ENCODE peak calls at places on chromosome 5, in ten cellular contexts. U is GM12891; L is GM23248; W is kidney tubule cell; A is fibroblast of lung; Q is Calu3; R is activated CD8-positive, alpha-beta T cell treated with anti-CD3 and anti-CD28 coated beads for 36 hours; I is EL; D is mesothelial cell of epicardium; Y is SK-MEL-5. O is an unnamed sample.

GRCh38 chr5:126871441-126871840 is 94.5 kb downstream of the LMNB1 start:
- DNase-seq in U (no peak), L (peak; percentile 40), W (no peak), A (no peak), Q (no peak), R (no peak), I (no peak), D (no peak), Y (no peak), O (no peak)

GRCh38 chr5:134526483-134527155 is 1.1 kb downstream of the JADE2 start:
- DNase-seq in U (peak; percentile 66), L (peak; percentile 88), W (peak; percentile 76), A (peak; percentile 37), Q (peak; percentile 90), R (peak; percentile 93), I (peak; percentile 36), D (peak; percentile 58), Y (no peak), O (peak; percentile 69)

GRCh38 chr5:23139338-23140171 is 286.4 kb upstream of the CDH12 start:
- DNase-seq in U (no peak), L (peak; percentile 18), W (peak; percentile 23), A (no peak), Q (no peak), R (no peak), I (no peak), D (no peak), Y (peak; percentile 70), O (no peak)

GRCh38 chr5:129172561-129172960 is 78.0 kb downstream of the ISOC1 start:
- DNase-seq in U (no peak), L (peak; percentile 0), W (peak; percentile 6), A (no peak), Q (peak; percentile 5), R (no peak), I (no peak), D (no peak), Y (peak; percentile 22), O (no peak)

GRCh38 chr5:9573796-9574195 is 27.9 kb upstream of the SEMA5A start:
- DNase-seq in U (no peak), L (no peak), W (no peak), A (no peak), Q (no peak), R (no peak), I (no peak), D (no peak), Y (peak; percentile 42), O (no peak)

GRCh38 chr5:670396-671270 is 22.5 kb downstream of the TPPP start:
- DNase-seq in U (no peak), L (no peak), W (no peak), A (no peak), Q (no peak), R (no peak), I (no peak), D (no peak), Y (no peak), O (no peak)

GRCh38 chr5:142808778-142809606 is 38.8 kb downstream of the ARHGAP26 start:
- DNase-seq in U (no peak), L (no peak), W (no peak), A (no peak), Q (no peak), R (no peak), I (no peak), D (no peak), Y (no peak), O (no peak)

GRCh38 chr5:109656829-109657228 is 32.9 kb upstream of the MAN2A1 start:
- DNase-seq in U (no peak), L (peak; percentile 97), W (peak; percentile 86), A (peak; percentile 96), Q (no peak), R (peak; percentile 52), I (peak; percentile 89), D (no peak), Y (peak; percentile 9), O (peak; percentile 30)

GRCh38 chr5:152285764-152286163 is 119.3 kb downstream of the NMUR2 start:
- DNase-seq in U (no peak), L (no peak), W (no peak), A (no peak), Q (no peak), R (no peak), I (no peak), D (no peak), Y (no peak), O (no peak)

GRCh38 chr5:180665682-180666404 is 16.4 kb upstream of the FLT4 start:
- DNase-seq in U (no peak), L (no peak), W (no peak), A (no peak), Q (no peak), R (no peak), I (no peak), D (no peak), Y (no peak), O (no peak)

GRCh38 chr5:58458851-58459275 is 1.0 kb downstream of the PLK2 start:
- DNase-seq in U (no peak), L (peak; percentile 36), W (peak; percentile 79), A (peak; percentile 68), Q (no peak), R (no peak), I (no peak), D (no peak), Y (no peak), O (no peak)

GRCh38 chr5:147995846-147996245 is 67.9 kb upstream of the SPINK5 start:
- DNase-seq in U (no peak), L (no peak), W (no peak), A (no peak), Q (no peak), R (no peak), I (no peak), D (no peak), Y (no peak), O (no peak)

GRCh38 chr5:174242573-174242972 is 197.1 kb downstream of the NSG2 start:
- DNase-seq in U (no peak), L (no peak), W (no peak), A (no peak), Q (no peak), R (no peak), I (no peak), D (no peak), Y (no peak), O (no peak)

GRCh38 chr5:178526796-178527457 is 63.3 kb downstream of the COL23A1 start:
- DNase-seq in U (no peak), L (no peak), W (no peak), A (no peak), Q (no peak), R (no peak), I (no peak), D (no peak), Y (peak; percentile 20), O (no peak)

GRCh38 chr5:156359452-156359851 is 32.5 kb downstream of the SGCD start:
- DNase-seq in U (no peak), L (peak; percentile 96), W (peak; percentile 23), A (peak; percentile 90), Q (no peak), R (no peak), I (peak; percentile 32), D (no peak), Y (no peak), O (no peak)

GRCh38 chr5:556909-557441 is 32.7 kb upstream of the SLC9A3 start:
- DNase-seq in U (no peak), L (no peak), W (no peak), A (no peak), Q (no peak), R (no peak), I (no peak), D (no peak), Y (no peak), O (no peak)

GRCh38 chr5:89255845-89256463 is 373.0 kb upstream of the MEF2C start:
- DNase-seq in U (no peak), L (peak; percentile 72), W (peak; percentile 74), A (peak; percentile 81), Q (no peak), R (no peak), I (peak; percentile 54), D (no peak), Y (peak; percentile 67), O (no peak)

O was measured in tibial nerve.